ENCODE peak calls at places on chromosome 2, in four cellular contexts. L is H9; F is neuronal stem cell; S is naive thymus-derived CD4-positive, alpha-beta T cell. O is an unnamed sample.

GRCh38 chr2:101063753-101064502 is 61.8 kb downstream of the RPL31 start:
- DNase-seq in L (no peak), F (no peak), S (no peak), O (no peak)

GRCh38 chr2:186199029-186199428 is 287.0 kb upstream of the ZC3H15 start:
- DNase-seq in L (no peak), F (no peak), S (no peak), O (no peak)

GRCh38 chr2:73823416-73823815 is 5.3 kb upstream of the STAMBP start:
- DNase-seq in L (no peak), F (no peak), S (no peak), O (no peak)

GRCh38 chr2:103293266-103293583 is 531.4 kb downstream of the TMEM182 start:
- DNase-seq in L (no peak), F (no peak), S (no peak), O (no peak)

GRCh38 chr2:232927793-232928563 is 57.9 kb downstream of the SNORC start:
- DNase-seq in L (no peak), F (peak), S (no peak), O (no peak)

GRCh38 chr2:101679037-101679726 is 18.3 kb upstream of the MAP4K4 start:
- DNase-seq in L (no peak), F (no peak), S (no peak), O (no peak)

GRCh38 chr2:150109028-150109427 is 378.4 kb downstream of the RND3 start:
- DNase-seq in L (no peak), F (no peak), S (no peak), O (no peak)

GRCh38 chr2:60413819-60414178 is 139.7 kb downstream of the BCL11A start:
- DNase-seq in L (no peak), F (no peak), S (no peak), O (no peak)

GRCh38 chr2:212537311-212538155 is 1.1 kb downstream of the ERBB4 start:
- DNase-seq in L (peak), F (peak), S (no peak), O (no peak)

GRCh38 chr2:55891671-55892071 is 31.9 kb downstream of the EFEMP1 start:
- DNase-seq in L (no peak), F (no peak), S (no peak), O (no peak)

GRCh38 chr2:239476029-239476756 is 75.4 kb upstream of the HDAC4 start:
- DNase-seq in L (no peak), F (no peak), S (no peak), O (no peak)

GRCh38 chr2:191328150-191328809 is 83.1 kb downstream of the MYO1B start:
- DNase-seq in L (no peak), F (no peak), S (no peak), O (no peak)

GRCh38 chr2:65576861-65577601 is 144.6 kb upstream of the SPRED2 start:
- DNase-seq in L (no peak), F (no peak), S (no peak), O (no peak)

GRCh38 chr2:104574367-104574766 is 279.5 kb upstream of the POU3F3 start:
- DNase-seq in L (no peak), F (no peak), S (no peak), O (no peak)

GRCh38 chr2:127386764-127387654 is 766 bp downstream of the MAP3K2 start:
- DNase-seq in L (peak), F (peak), S (peak), O (peak)

GRCh38 chr2:73333564-73333963 is 40.2 kb upstream of the EGR4 start:
- DNase-seq in L (no peak), F (no peak), S (no peak), O (no peak)

GRCh38 chr2:219254590-219255219 is 987 bp upstream of the TUBA4A start:
- DNase-seq in L (no peak), F (no peak), S (peak), O (no peak)

GRCh38 chr2:150487537-150488429 is at the start of gene RND3:
- DNase-seq in L (peak), F (peak), S (peak), O (peak)

GRCh38 chr2:203240491-203240890 is 1.7 kb downstream of the CYP20A1 start:
- DNase-seq in L (no peak), F (no peak), S (no peak), O (no peak)
- H3K27ac ChIP-seq in L (no peak), F (no peak), S (peak), O (no peak)

GRCh38 chr2:175576270-175576669 is 394.8 kb upstream of the ATP5MC3 start:
- DNase-seq in L (no peak), F (no peak), S (no peak), O (no peak)

GRCh38 chr2:175576875-175577274 is 395.4 kb upstream of the ATP5MC3 start:
- DNase-seq in L (no peak), F (no peak), S (no peak), O (no peak)

GRCh38 chr2:175575346-175576258 is 394.1 kb upstream of the ATP5MC3 start:
- DNase-seq in L (no peak), F (no peak), S (no peak), O (peak)

GRCh38 chr2:175579646-175580045 is 398.1 kb upstream of the ATP5MC3 start:
- DNase-seq in L (no peak), F (no peak), S (no peak), O (peak)

GRCh38 chr2:175577405-175577986 is 396.0 kb upstream of the ATP5MC3 start:
- DNase-seq in L (no peak), F (no peak), S (no peak), O (no peak)
- H3K27ac ChIP-seq in L (no peak), F (no peak), S (no peak), O (no peak)

GRCh38 chr2:24509425-24509824 is 18.4 kb downstream of the NCOA1 start:
- DNase-seq in L (no peak), F (no peak), S (no peak), O (no peak)
- H3K27ac ChIP-seq in L (no peak), F (no peak), S (no peak), O (no peak)

GRCh38 chr2:7933665-7934064 is 748.2 kb upstream of the ID2 start:
- DNase-seq in L (no peak), F (no peak), S (no peak), O (no peak)
- H3K27ac ChIP-seq in L (no peak), F (no peak), S (no peak), O (no peak)

GRCh38 chr2:121236650-121237049 is 48.4 kb downstream of the TFCP2L1 start:
- DNase-seq in L (no peak), F (no peak), S (no peak), O (no peak)

GRCh38 chr2:121237336-121237979 is 47.5 kb downstream of the TFCP2L1 start:
- DNase-seq in L (no peak), F (no peak), S (no peak), O (no peak)

GRCh38 chr2:121238828-121239227 is 46.2 kb downstream of the TFCP2L1 start:
- DNase-seq in L (no peak), F (no peak), S (no peak), O (no peak)

GRCh38 chr2:121239471-121239870 is 45.5 kb downstream of the TFCP2L1 start:
- DNase-seq in L (no peak), F (no peak), S (no peak), O (no peak)

GRCh38 chr2:121237980-121238665 is 46.9 kb downstream of the TFCP2L1 start:
- DNase-seq in L (no peak), F (no peak), S (no peak), O (no peak)
- H3K27ac ChIP-seq in L (no peak), F (no peak), S (no peak), O (no peak)

DNA sequence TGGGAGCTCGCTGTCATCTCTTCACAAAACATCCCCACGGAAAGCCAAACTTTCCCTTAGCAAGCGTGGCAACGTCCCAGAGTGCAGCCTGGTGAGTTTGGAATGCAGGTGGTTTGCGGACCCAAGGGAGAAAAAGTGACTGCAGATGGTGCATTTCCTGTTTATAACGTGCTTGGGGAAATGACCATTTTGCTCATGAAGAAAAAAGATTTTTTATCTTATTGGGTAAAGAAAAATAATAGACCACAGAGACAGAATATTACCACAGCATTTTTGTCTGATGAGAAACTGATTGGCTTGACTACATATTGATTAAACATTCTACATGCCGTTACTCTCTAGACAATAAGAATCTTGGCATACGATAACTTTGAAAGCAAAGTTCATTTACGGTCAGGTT is 136.5 kb downstream of the COPS8 start:
- DNase-seq in L (no peak), F (no peak), S (no peak), O (no peak)
- H3K27ac ChIP-seq in L (no peak), F (no peak), S (no peak), O (no peak)

O was measured in HL-60.